ENCODE peak calls at places on chromosomes 1 and 21, in ten cellular contexts. F, D, S, J, Y, Z, U, C, T and N are unnamed samples.

GRCh38 chr1:53121319-53122172 is 20.9 kb downstream of the SLC1A7 start:
- DNase-seq in F (no peak), D (peak; percentile 74), S (peak; percentile 37), J (no peak), Y (peak; percentile 74), Z (no peak), U (no peak), C (peak; percentile 91), T (peak; percentile 61), N (no peak)

GRCh38 chr1:16117369-16117768 is 38.5 kb downstream of the EPHA2 start:
- DNase-seq in F (no peak), D (no peak), S (peak; percentile 64), J (no peak), Y (no peak), Z (no peak), U (no peak), C (no peak), T (no peak), N (no peak)

GRCh38 chr1:222880586-222880985 is 65.7 kb downstream of the DISP1 start:
- DNase-seq in F (no peak), D (no peak), S (peak; percentile 10), J (no peak), Y (peak; percentile 84), Z (no peak), U (peak; percentile 23), C (no peak), T (peak; percentile 61), N (no peak)

GRCh38 chr1:155034318-155035208 is 939 bp downstream of the DCST1 start:
- DNase-seq in F (no peak), D (no peak), S (no peak), J (no peak), Y (no peak), Z (no peak), U (no peak), C (no peak), T (no peak), N (no peak)

GRCh38 chr1:181192277-181192676 is 103.8 kb downstream of the IER5 start:
- DNase-seq in F (no peak), D (peak; percentile 15), S (no peak), J (no peak), Y (no peak), Z (no peak), U (no peak), C (no peak), T (no peak), N (no peak)

GRCh38 chr1:82124987-82125638 is 324.4 kb downstream of the ADGRL2 start:
- DNase-seq in F (no peak), D (no peak), S (no peak), J (no peak), Y (no peak), Z (no peak), U (no peak), C (no peak), T (no peak), N (no peak)

GRCh38 chr1:11935040-11935378 is 492 bp downstream of the PLOD1 start:
- DNase-seq in F (no peak), D (no peak), S (no peak), J (no peak), Y (no peak), Z (no peak), U (no peak), C (no peak), T (no peak), N (no peak)

GRCh38 chr1:29849038-29849750 is 612.9 kb downstream of the PTPRU start:
- DNase-seq in F (peak; percentile 63), D (no peak), S (no peak), J (no peak), Y (peak; percentile 17), Z (peak; percentile 54), U (peak; percentile 45), C (peak; percentile 50), T (peak; percentile 32), N (no peak)

GRCh38 chr1:220432408-220432807 is 95.5 kb upstream of the MARK1 start:
- DNase-seq in F (peak; percentile 6), D (no peak), S (no peak), J (no peak), Y (no peak), Z (no peak), U (peak; percentile 13), C (peak; percentile 51), T (no peak), N (no peak)

GRCh38 chr1:203009185-203009584 is 2.0 kb downstream of the TMEM183A start:
- DNase-seq in F (no peak), D (no peak), S (no peak), J (no peak), Y (peak; percentile 61), Z (no peak), U (no peak), C (no peak), T (no peak), N (no peak)

GRCh38 chr1:73998348-73998959 is 199.5 kb downstream of the LRRIQ3 start:
- DNase-seq in F (peak; percentile 72), D (no peak), S (peak; percentile 1), J (no peak), Y (peak; percentile 32), Z (no peak), U (peak; percentile 41), C (peak; percentile 47), T (peak; percentile 48), N (no peak)

GRCh38 chr21:41318218-41318617 is 1.6 kb downstream of the FAM3B start:
- DNase-seq in F (no peak), D (no peak), S (no peak), J (no peak), Y (no peak), Z (no peak), U (no peak), C (no peak), T (no peak), N (no peak)

GRCh38 chr21:41317458-41317857 is 857 bp downstream of the FAM3B start:
- DNase-seq in F (no peak), D (no peak), S (no peak), J (no peak), Y (no peak), Z (no peak), U (no peak), C (no peak), T (no peak), N (no peak)

GRCh38 chr21:41315726-41316125 is 875 bp upstream of the FAM3B start:
- DNase-seq in F (no peak), D (no peak), S (no peak), J (no peak), Y (no peak), Z (no peak), U (no peak), C (no peak), T (no peak), N (no peak)

GRCh38 chr21:41316200-41316599 is 401 bp upstream of the FAM3B start:
- DNase-seq in F (no peak), D (peak; percentile 68), S (no peak), J (no peak), Y (no peak), Z (no peak), U (no peak), C (no peak), T (no peak), N (no peak)

GRCh38 chr21:41316641-41317392 is at the start of gene FAM3B:
- DNase-seq in F (no peak), D (no peak), S (no peak), J (no peak), Y (no peak), Z (no peak), U (no peak), C (peak; percentile 69), T (no peak), N (no peak)
- H3K4me1 ChIP-seq in F (peaks cover 11% of the 10 kb centered on the region), D (peaks cover 13% of the 10 kb centered on the region), S (no peaks in the 10 kb centered on the region), J (no peaks in the 10 kb centered on the region), Y (no peaks in the 10 kb centered on the region), Z (peaks cover 12% of the 10 kb centered on the region), U (no peaks in the 10 kb centered on the region), C (peaks cover 20% of the 10 kb centered on the region), T (no peaks in the 10 kb centered on the region), N (no peaks in the 10 kb centered on the region)

GRCh38 chr21:46537026-46537425 is 67.9 kb downstream of the S100B start:
- DNase-seq in F (no peak), D (no peak), S (no peak), J (no peak), Y (no peak), Z (no peak), U (no peak), C (no peak), T (no peak), N (no peak)
- H3K27ac ChIP-seq in F (no peak overlapping the region), D (no peak overlapping the region), S (no peak overlapping the region), J (no peak overlapping the region), Y (no peak overlapping the region), Z (peak overlapping the region; percentile 40), U (no peak overlapping the region), C (no peak overlapping the region), T (no peak overlapping the region), N (no peak overlapping the region)

DNA sequence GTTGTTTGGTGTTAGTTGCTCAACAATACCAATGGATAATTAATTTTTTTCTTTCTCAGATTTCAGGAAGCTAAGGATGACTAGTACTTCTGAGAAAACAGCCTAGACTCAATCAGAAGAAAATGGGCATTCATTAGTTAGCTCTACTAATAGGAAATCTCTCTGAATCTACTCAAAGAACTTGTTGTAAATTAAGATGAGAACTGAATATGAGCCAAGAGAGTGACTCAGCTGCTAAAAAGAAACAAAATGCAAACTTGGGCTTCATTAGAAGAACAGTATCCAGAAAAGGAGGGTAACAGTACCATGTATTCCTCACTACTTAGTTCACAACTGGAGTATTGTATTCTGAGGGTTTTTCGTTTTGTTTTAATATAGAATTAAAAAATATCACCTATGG is 12.5 kb downstream of the FOXJ3 start:
- DNase-seq in F (no peak), D (no peak), S (no peak), J (no peak), Y (peak; percentile 49), Z (no peak), U (no peak), C (no peak), T (peak; percentile 65), N (no peak)
- H3K4me1 ChIP-seq in F (no peaks in the 10 kb centered on the region), D (peaks cover 54% of the 10 kb centered on the region), S (peaks cover 29% of the 10 kb centered on the region), J (no peaks in the 10 kb centered on the region), Y (peaks cover 6% of the 10 kb centered on the region), Z (peaks cover 73% of the 10 kb centered on the region), U (peaks cover 50% of the 10 kb centered on the region), C (peaks cover 20% of the 10 kb centered on the region), T (peaks cover 10% of the 10 kb centered on the region), N (peaks cover 26% of the 10 kb centered on the region)

DNA sequence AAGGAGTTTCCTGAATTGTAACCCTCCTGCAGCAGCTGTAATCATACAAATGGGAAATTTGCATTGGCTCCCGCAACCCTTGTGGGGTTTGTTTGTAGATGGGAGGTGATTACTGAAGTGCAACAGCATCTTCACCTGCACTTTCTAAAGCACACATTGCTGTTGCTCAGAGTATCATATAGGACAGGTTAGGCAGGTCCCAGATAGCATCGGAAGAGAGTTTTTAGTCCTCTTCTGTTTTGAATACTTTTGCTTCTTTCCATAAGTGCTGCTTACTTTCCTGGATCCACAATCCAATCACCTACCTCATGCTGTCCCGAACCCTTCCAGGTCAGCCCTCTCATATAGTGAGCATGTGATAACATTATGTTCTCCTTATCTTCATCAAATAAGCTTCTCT is 300.4 kb downstream of the PTPRC start:
- DNase-seq in F (no peak), D (no peak), S (no peak), J (no peak), Y (no peak), Z (no peak), U (no peak), C (no peak), T (no peak), N (no peak)
- H3K27ac ChIP-seq in F (no peak overlapping the region), D (no peak overlapping the region), S (no peak overlapping the region), J (no peak overlapping the region), Y (no peak overlapping the region), Z (no peak overlapping the region), U (no peak overlapping the region), C (no peak overlapping the region), T (no peak overlapping the region), N (no peak overlapping the region)